ENCODE peak calls at places on chromosome 13, in five cellular contexts. Z is NCI-H1105, R is NCI-H1436, P is NCI-H69, E is T follicular helper cell. M is an unnamed sample.

GRCh38 chr13:43061496-43062280 is 38.3 kb downstream of the DNAJC15 start:
- DNase-seq in Z (no peak), P (no peak), E (no peak), R (no peak), M (no peak)

GRCh38 chr13:98778749-98779148 is 26.3 kb upstream of the SLC15A1 start:
- DNase-seq in P (peak; percentile 34), R (no peak), E (no peak), Z (no peak), M (no peak)

GRCh38 chr13:73334459-73334858 is 275.7 kb downstream of the KLF5 start:
- DNase-seq in Z (no peak), E (no peak), R (no peak), P (no peak), M (no peak)

GRCh38 chr13:20127563-20128458 is 33.0 kb downstream of the GJA3 start:
- DNase-seq in Z (no peak), E (no peak), P (peak; percentile 37), R (no peak), M (no peak)

GRCh38 chr13:110116072-110116487 is 190.9 kb downstream of the COL4A1 start:
- DNase-seq in P (peak; percentile 57), E (peak; percentile 14), Z (no peak), R (no peak), M (no peak)

GRCh38 chr13:39311619-39312018 is 273.4 kb downstream of the NHLRC3 start:
- DNase-seq in E (no peak), Z (no peak), P (no peak), R (no peak), M (no peak)

GRCh38 chr13:41137951-41138350 is 5.3 kb upstream of the KBTBD6 start:
- DNase-seq in P (no peak), E (no peak), R (no peak), Z (no peak), M (no peak)

GRCh38 chr13:33206425-33206824 is 79.1 kb downstream of the STARD13 start:
- DNase-seq in P (peak; percentile 11), R (no peak), E (no peak), Z (no peak), M (no peak)

GRCh38 chr13:81171065-81171647 is 830.2 kb upstream of the SPRY2 start:
- DNase-seq in E (no peak), P (peak; percentile 20), R (peak; percentile 7), Z (no peak), M (no peak)

GRCh38 chr13:108225440-108225839 is 7.2 kb downstream of the ABHD13 start:
- DNase-seq in Z (no peak), E (no peak), P (no peak), R (no peak), M (no peak)

GRCh38 chr13:60230593-60230992 is 66.9 kb upstream of the DIAPH3 start:
- DNase-seq in Z (no peak), E (no peak), P (peak; percentile 30), R (no peak), M (no peak)

GRCh38 chr13:111345682-111346081 is 25.2 kb downstream of the TEX29 start:
- DNase-seq in Z (no peak), E (no peak), R (no peak), P (no peak), M (no peak)

GRCh38 chr13:110498327-110498726 is 63.2 kb downstream of the RAB20 start:
- DNase-seq in P (no peak), E (no peak), Z (no peak), R (no peak), M (no peak)

GRCh38 chr13:58461217-58461616 is 829.7 kb downstream of the PCDH17 start:
- DNase-seq in P (no peak), E (no peak), Z (no peak), R (no peak), M (no peak)

GRCh38 chr13:67390462-67391093 is 160.4 kb upstream of the PCDH9 start:
- DNase-seq in Z (no peak), P (peak; percentile 47), E (no peak), R (no peak), M (no peak)

GRCh38 chr13:108957369-108958012 is 328.1 kb downstream of the MYO16 start:
- DNase-seq in P (no peak), R (no peak), E (no peak), Z (no peak), M (no peak)

GRCh38 chr13:114002009-114002544 is 28.2 kb upstream of the C13orf46 start:
- DNase-seq in E (no peak), P (peak; percentile 23), R (no peak), Z (no peak), M (no peak)

GRCh38 chr13:99805361-99805760 is 166.2 kb downstream of the ZIC5 start:
- DNase-seq in Z (no peak), E (no peak), R (no peak), P (peak; percentile 89), M (no peak)

GRCh38 chr13:50700664-50701266 is 142.7 kb downstream of the DLEU7 start:
- DNase-seq in R (no peak), Z (no peak), P (no peak), E (no peak), M (no peak)

GRCh38 chr13:57878291-57878690 is 246.7 kb downstream of the PCDH17 start:
- DNase-seq in P (peak; percentile 76), R (peak; percentile 10), E (no peak), Z (no peak), M (no peak)

GRCh38 chr13:49308104-49308875 is 60.6 kb downstream of the CDADC1 start:
- DNase-seq in Z (no peak), R (no peak), P (no peak), E (no peak), M (no peak)

GRCh38 chr13:35917252-35917941 is 213.8 kb downstream of the DCLK1 start:
- DNase-seq in E (no peak), P (peak; percentile 80), R (no peak), Z (no peak), M (no peak)

GRCh38 chr13:47816835-47817234 is 184.2 kb downstream of the SUCLA2 start:
- DNase-seq in Z (no peak), E (no peak), P (no peak), R (no peak), M (no peak)

GRCh38 chr13:71672527-71672926 is 194.5 kb downstream of the DACH1 start:
- DNase-seq in R (no peak), P (peak; percentile 44), Z (no peak), E (no peak), M (no peak)

GRCh38 chr13:112877976-112878955 is 90.7 kb upstream of the MCF2L start:
- DNase-seq in Z (no peak), R (no peak), P (no peak), E (no peak), M (no peak)

GRCh38 chr13:90591927-90592268 is 755.6 kb upstream of the MIR17HG start:
- DNase-seq in P (peak; percentile 58), Z (no peak), R (no peak), E (no peak), M (no peak)

GRCh38 chr13:59570204-59570603 is 593.5 kb downstream of the DIAPH3 start:
- DNase-seq in E (no peak), P (no peak), Z (no peak), R (no peak), M (no peak)

GRCh38 chr13:59681630-59682311 is 482.0 kb downstream of the DIAPH3 start:
- DNase-seq in E (no peak), R (no peak), Z (no peak), P (peak; percentile 36), M (no peak)

GRCh38 chr13:48258430-48258829 is 25.4 kb downstream of the ITM2B start:
- DNase-seq in P (no peak), Z (no peak), R (no peak), E (no peak), M (no peak)

GRCh38 chr13:26604784-26605183 is 47.3 kb downstream of the WASF3 start:
- DNase-seq in E (no peak), Z (no peak), R (no peak), P (no peak), M (no peak)

GRCh38 chr13:30567072-30567471 is 50.6 kb upstream of the USPL1 start:
- DNase-seq in R (no peak), Z (no peak), E (no peak), P (no peak), M (no peak)

GRCh38 chr13:101399365-101399764 is 16.9 kb downstream of the NALCN start:
- DNase-seq in Z (no peak), P (no peak), R (no peak), E (no peak), M (no peak)

GRCh38 chr13:108104736-108105135 is 110.6 kb downstream of the LIG4 start:
- DNase-seq in R (no peak), E (no peak), Z (no peak), P (no peak), M (no peak)